ENCODE peak calls at places on chromosomes 3 and 15, in eight cellular contexts. I is esophagus muscularis mucosa, U is suprapubic skin, L is GM12878, D is uterus, Q is spleen, H is transverse colon, R is HepG2. F is an unnamed sample. For H3K4me1, the result is how much of the 10 kb centered on the place peaks cover.

GRCh38 chr3:129359102-129359461 is 69.4 kb downstream of the EFCAB12 start:
- DNase-seq in R (no peak), I (no peak), D (no peak), H (no peak), U (no peak), Q (peak), L (no peak), F (peak)

GRCh38 chr3:156472150-156472549 is 82.8 kb downstream of the SSR3 start:
- DNase-seq in H (no peak), L (no peak), I (no peak), Q (no peak), U (no peak), D (no peak), R (no peak), F (no peak)

GRCh38 chr15:68484696-68485400 is 52.9 kb upstream of the ITGA11 start:
- DNase-seq in D (peak), I (no peak), L (no peak), U (no peak), R (no peak), H (no peak), Q (no peak), F (peak)

GRCh38 chr3:171163724-171164465 is 137.4 kb upstream of the SLC2A2 start:
- DNase-seq in D (no peak), R (no peak), Q (no peak), U (no peak), L (no peak), H (no peak), I (no peak), F (no peak)

GRCh38 chr3:145898487-145898886 is 262.5 kb downstream of the PLOD2 start:
- DNase-seq in D (no peak), L (no peak), U (no peak), R (no peak), Q (no peak), H (no peak), I (no peak), F (no peak)

GRCh38 chr15:90231028-90232017 is 2.4 kb downstream of the CIB1 start:
- DNase-seq in R (no peak), H (peak), Q (peak), L (peak), I (no peak), U (no peak), D (no peak), F (peak)

GRCh38 chr3:128504957-128505730 is 12.1 kb upstream of the GATA2 start:
- DNase-seq in L (no peak), U (peak), I (peak), Q (no peak), H (no peak), R (no peak), D (no peak), F (no peak)

GRCh38 chr3:158273646-158274045 is 163.8 kb downstream of the RSRC1 start:
- DNase-seq in R (no peak), L (no peak), H (no peak), Q (no peak), I (no peak), D (no peak), U (no peak), F (no peak)

GRCh38 chr3:50299929-50300680 is 900 bp upstream of the HYAL3 start:
- DNase-seq in R (no peak), I (no peak), Q (peak), U (peak), D (no peak), H (no peak), L (no peak), F (no peak)

GRCh38 chr15:41820791-41821423 is 7.0 kb upstream of the JMJD7 start:
- DNase-seq in R (no peak), I (no peak), L (no peak), Q (peak), U (no peak), H (no peak), D (no peak), F (no peak)

GRCh38 chr3:197309528-197310361 is 11.3 kb upstream of the DLG1 start:
- DNase-seq in Q (no peak), U (no peak), H (no peak), D (no peak), L (no peak), R (no peak), I (peak), F (no peak)

GRCh38 chr3:179088306-179088705 is 16.7 kb upstream of the ZMAT3 start:
- DNase-seq in H (no peak), I (no peak), R (no peak), L (no peak), U (no peak), D (no peak), Q (no peak), F (no peak)

GRCh38 chr15:69971771-69972170 is 125.9 kb downstream of the TLE3 start:
- DNase-seq in D (no peak), R (no peak), U (no peak), H (no peak), L (no peak), I (no peak), Q (no peak), F (no peak)

GRCh38 chr3:183988216-183988790 is 29.4 kb downstream of the ABCC5 start:
- DNase-seq in R (peak), D (no peak), Q (no peak), I (no peak), U (no peak), H (no peak), L (no peak), F (no peak)

GRCh38 chr15:85959573-85959972 is 120.1 kb upstream of the AGBL1 start:
- DNase-seq in R (no peak), L (no peak), D (no peak), Q (no peak), U (no peak), I (no peak), H (no peak), F (no peak)

DNA sequence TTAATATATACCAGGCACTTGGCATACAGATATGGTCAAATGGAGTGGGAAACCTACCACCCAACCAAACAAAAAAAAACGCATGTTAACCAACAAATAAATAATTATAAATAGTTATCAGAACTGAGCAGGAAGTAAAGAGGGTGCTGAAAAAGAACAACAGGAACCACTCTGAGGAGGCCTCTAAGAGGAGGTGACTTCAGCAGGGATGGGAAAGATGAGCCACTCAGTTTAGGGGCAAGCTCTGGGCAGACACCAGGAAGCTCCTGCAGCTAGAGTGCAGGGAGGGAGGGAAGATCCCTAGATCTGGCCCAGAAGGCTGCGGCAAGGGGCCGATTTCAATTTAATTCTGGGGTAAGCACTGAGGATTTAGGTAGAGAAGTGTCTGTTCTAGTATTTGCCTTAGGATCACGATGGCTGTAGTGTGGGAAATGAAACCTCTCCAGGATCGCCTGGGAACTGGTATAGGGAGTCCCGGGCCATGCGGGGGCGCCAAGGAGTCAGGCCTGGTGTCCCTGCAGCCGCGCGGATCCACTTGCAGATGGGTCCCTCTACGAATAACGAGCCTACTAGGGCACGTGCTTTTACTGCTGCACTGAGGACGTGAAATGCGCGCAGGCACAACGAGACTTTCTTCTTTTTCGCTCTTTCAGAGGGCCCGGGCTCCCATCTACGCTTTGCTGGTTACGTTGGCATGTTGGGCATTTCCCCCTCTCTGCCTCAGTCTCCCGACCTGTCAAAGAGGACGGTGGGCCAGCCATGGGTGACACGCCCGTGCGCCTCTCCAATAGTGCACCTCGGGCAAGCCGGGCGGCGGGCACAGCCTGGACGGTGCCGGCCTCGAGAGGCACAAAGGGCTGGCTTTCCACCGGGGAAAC is 1.5 kb upstream of the LIMD1 start:
- DNase-seq in I (peak), U (peak), L (no peak), Q (peak), R (peak), D (peak), H (peak), F (peak)
- TF ChIP-seq POLR2A in I (no peak), U (no peak), L (no peak), Q (no peak), R (no peak), D (no peak), H (no peak), F (no peak)

GRCh38 chr15:35753486-35753885 is 207.5 kb upstream of the DPH6 start:
- DNase-seq in R (no peak), L (no peak), Q (no peak), U (no peak), I (no peak), D (no peak), H (no peak), F (no peak)

GRCh38 chr15:35752134-35752466 is 206.1 kb upstream of the DPH6 start:
- DNase-seq in R (no peak), U (no peak), H (no peak), I (no peak), Q (no peak), L (no peak), D (no peak), F (no peak)

GRCh38 chr15:35751421-35752133 is 205.6 kb upstream of the DPH6 start:
- DNase-seq in I (no peak), R (peak), U (peak), H (peak), D (peak), L (peak), Q (no peak), F (peak)

GRCh38 chr15:35748105-35748504 is 202.1 kb upstream of the DPH6 start:
- DNase-seq in Q (no peak), U (no peak), L (no peak), I (no peak), H (no peak), R (no peak), D (no peak), F (no peak)

GRCh38 chr15:35750051-35750450 is 204.1 kb upstream of the DPH6 start:
- DNase-seq in U (no peak), D (no peak), I (no peak), R (no peak), Q (no peak), H (no peak), L (no peak), F (no peak)
- H3K4me3 ChIP-seq in U (no peak), D (no peak), I (no peak), R (no peak), Q (no peak), H (no peak), L (no peak), F (no peak)

GRCh38 chr3:102193255-102193654 is 241.6 kb upstream of the ZPLD1 start:
- DNase-seq in U (no peak), L (no peak), I (no peak), R (no peak), H (no peak), Q (no peak), D (no peak), F (no peak)
- H3K4me1 ChIP-seq in U (under half), L (under half), I (under half), R (under half), H (under half), Q (under half), D (under half), F (under half)

DNA sequence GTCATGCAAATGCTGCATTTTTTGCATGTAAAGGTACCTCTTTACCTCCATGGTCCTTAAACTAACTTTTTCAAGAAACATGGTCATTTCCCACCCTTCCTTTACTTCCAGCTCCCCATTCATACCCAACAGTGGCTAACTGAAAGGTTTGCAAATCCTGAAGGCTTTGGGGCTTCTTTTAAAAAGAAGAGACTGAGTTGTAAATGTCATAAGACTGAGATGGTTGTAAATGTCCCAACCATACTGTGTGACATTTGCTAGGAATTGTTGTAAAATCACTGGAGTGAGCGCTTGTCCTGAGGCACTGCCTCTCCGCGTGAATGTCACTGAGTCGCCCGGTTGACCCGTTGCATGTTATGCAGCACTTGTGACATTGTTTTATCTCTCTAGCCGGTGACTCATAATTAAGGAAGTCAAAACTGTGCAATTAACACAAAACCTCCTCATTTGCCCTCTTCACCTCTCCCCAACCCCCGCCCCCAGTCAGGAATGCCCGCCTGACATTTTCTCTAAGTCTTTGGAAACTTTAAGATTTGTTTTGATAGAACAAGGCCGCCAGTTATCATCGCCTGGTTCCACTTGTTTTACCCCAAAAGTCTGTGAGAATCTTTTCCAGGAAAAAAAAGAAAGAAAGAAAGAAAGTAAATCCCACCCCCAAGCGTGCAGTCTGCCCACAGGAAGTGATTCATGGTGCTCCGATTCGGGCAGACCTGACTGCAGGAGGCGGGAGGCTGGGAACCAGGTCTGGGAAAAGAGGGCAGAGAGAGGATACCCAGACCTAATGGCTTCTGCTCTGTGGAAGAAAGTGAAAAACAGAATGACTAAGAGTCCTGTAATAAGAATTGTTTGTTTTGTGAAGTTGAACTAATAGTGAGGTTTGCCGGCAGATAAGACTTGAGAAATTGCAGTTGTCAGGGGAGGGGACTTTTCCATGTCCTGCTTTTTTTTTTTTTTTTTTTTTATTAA is 84.7 kb downstream of the SMAD3 start:
- DNase-seq in I (no peak), L (peak), H (peak), R (peak), U (peak), D (peak), Q (no peak), F (peak)
- TF ChIP-seq POLR2A in I (no peak), L (no peak), H (no peak), R (no peak), U (no peak), D (no peak), Q (no peak), F (no peak)

F was measured in upper lobe of left lung.